ENCODE peak calls at places on chromosomes 7 and 10, in eight cellular contexts. One of them, this sample, is unnamed.
A peak's percentile ranks its signal among the peaks of the same experiment; 100 is the strongest.

GRCh38 chr10:102382871-102383270 is 12.6 kb upstream of the NFKB2 start:
- DNase-seq in HS-27A: no peak
- DNase-seq in GM20000: no peak
- DNase-seq in stimulated activated CD4-positive, alpha-beta T cell treated with anti-CD3 and anti-CD28 coated beads, Interleukin-2, amount 100 ng/mL, for 4 hours: no peak
- DNase-seq in AG08395: no peak
- DNase-seq in T-helper 2 cell treated with Interferon-gamma antibody and Interleukin-4, amounts not matched to agents 5 μg/mL and 100 μg/mL, for 36 hours: no peak
- DNase-seq in naive B cell: no peak
- DNase-seq in uterus: no peak
- DNase-seq in this sample: no peak

GRCh38 chr7:140334341-140335057 is 63.8 kb downstream of the SLC37A3 start:
- DNase-seq in HS-27A: no peak
- DNase-seq in GM20000: no peak
- DNase-seq in stimulated activated CD4-positive, alpha-beta T cell treated with anti-CD3 and anti-CD28 coated beads, Interleukin-2, amount 100 ng/mL, for 4 hours: no peak
- DNase-seq in AG08395: no peak
- DNase-seq in T-helper 2 cell treated with Interferon-gamma antibody and Interleukin-4, amounts not matched to agents 5 μg/mL and 100 μg/mL, for 36 hours: no peak
- DNase-seq in naive B cell: no peak
- DNase-seq in uterus: no peak
- DNase-seq in this sample: no peak

GRCh38 chr10:30819306-30820190 is 190.0 kb upstream of the LYZL2 start:
- DNase-seq in HS-27A: no peak
- DNase-seq in GM20000: no peak
- DNase-seq in stimulated activated CD4-positive, alpha-beta T cell treated with anti-CD3 and anti-CD28 coated beads, Interleukin-2, amount 100 ng/mL, for 4 hours: no peak
- DNase-seq in AG08395: no peak
- DNase-seq in T-helper 2 cell treated with Interferon-gamma antibody and Interleukin-4, amounts not matched to agents 5 μg/mL and 100 μg/mL, for 36 hours: no peak
- DNase-seq in naive B cell: no peak
- DNase-seq in uterus: no peak
- DNase-seq in this sample: no peak

GRCh38 chr10:122062831-122063674 is 74.1 kb downstream of the TACC2 start:
- DNase-seq in HS-27A: peak; percentile 15
- DNase-seq in GM20000: no peak
- DNase-seq in stimulated activated CD4-positive, alpha-beta T cell treated with anti-CD3 and anti-CD28 coated beads, Interleukin-2, amount 100 ng/mL, for 4 hours: no peak
- DNase-seq in AG08395: peak; percentile 88
- DNase-seq in T-helper 2 cell treated with Interferon-gamma antibody and Interleukin-4, amounts not matched to agents 5 μg/mL and 100 μg/mL, for 36 hours: no peak
- DNase-seq in naive B cell: no peak
- DNase-seq in uterus: peak; percentile 84
- DNase-seq in this sample: no peak

GRCh38 chr7:157691521-157692155 is 354.8 kb downstream of the DNAJB6 start:
- DNase-seq in HS-27A: no peak
- DNase-seq in GM20000: no peak
- DNase-seq in stimulated activated CD4-positive, alpha-beta T cell treated with anti-CD3 and anti-CD28 coated beads, Interleukin-2, amount 100 ng/mL, for 4 hours: no peak
- DNase-seq in AG08395: no peak
- DNase-seq in T-helper 2 cell treated with Interferon-gamma antibody and Interleukin-4, amounts not matched to agents 5 μg/mL and 100 μg/mL, for 36 hours: no peak
- DNase-seq in naive B cell: no peak
- DNase-seq in uterus: no peak
- DNase-seq in this sample: no peak

GRCh38 chr7:17986826-17987225 is 40.8 kb downstream of the PRPS1L1 start:
- DNase-seq in HS-27A: peak; percentile 64
- DNase-seq in GM20000: no peak
- DNase-seq in stimulated activated CD4-positive, alpha-beta T cell treated with anti-CD3 and anti-CD28 coated beads, Interleukin-2, amount 100 ng/mL, for 4 hours: no peak
- DNase-seq in AG08395: peak; percentile 62
- DNase-seq in T-helper 2 cell treated with Interferon-gamma antibody and Interleukin-4, amounts not matched to agents 5 μg/mL and 100 μg/mL, for 36 hours: no peak
- DNase-seq in naive B cell: no peak
- DNase-seq in uterus: no peak
- DNase-seq in this sample: no peak

GRCh38 chr7:134890246-134891240 is 95.8 kb upstream of the AGBL3 start:
- DNase-seq in HS-27A: no peak
- DNase-seq in GM20000: no peak
- DNase-seq in stimulated activated CD4-positive, alpha-beta T cell treated with anti-CD3 and anti-CD28 coated beads, Interleukin-2, amount 100 ng/mL, for 4 hours: no peak
- DNase-seq in AG08395: peak; percentile 31
- DNase-seq in T-helper 2 cell treated with Interferon-gamma antibody and Interleukin-4, amounts not matched to agents 5 μg/mL and 100 μg/mL, for 36 hours: no peak
- DNase-seq in naive B cell: no peak
- DNase-seq in uterus: peak; percentile 51
- DNase-seq in this sample: no peak

GRCh38 chr10:66714741-66715140 is 211.1 kb upstream of the LRRTM3 start:
- DNase-seq in HS-27A: no peak
- DNase-seq in GM20000: no peak
- DNase-seq in stimulated activated CD4-positive, alpha-beta T cell treated with anti-CD3 and anti-CD28 coated beads, Interleukin-2, amount 100 ng/mL, for 4 hours: no peak
- DNase-seq in AG08395: no peak
- DNase-seq in T-helper 2 cell treated with Interferon-gamma antibody and Interleukin-4, amounts not matched to agents 5 μg/mL and 100 μg/mL, for 36 hours: no peak
- DNase-seq in naive B cell: no peak
- DNase-seq in uterus: no peak
- DNase-seq in this sample: no peak

GRCh38 chr10:12455318-12455717 is 106.0 kb downstream of the CAMK1D start:
- DNase-seq in HS-27A: no peak
- DNase-seq in GM20000: no peak
- DNase-seq in stimulated activated CD4-positive, alpha-beta T cell treated with anti-CD3 and anti-CD28 coated beads, Interleukin-2, amount 100 ng/mL, for 4 hours: no peak
- DNase-seq in AG08395: no peak
- DNase-seq in T-helper 2 cell treated with Interferon-gamma antibody and Interleukin-4, amounts not matched to agents 5 μg/mL and 100 μg/mL, for 36 hours: no peak
- DNase-seq in naive B cell: no peak
- DNase-seq in uterus: no peak
- DNase-seq in this sample: no peak

GRCh38 chr10:96610817-96611216 is 24.0 kb upstream of the TM9SF3 start:
- DNase-seq in HS-27A: no peak
- DNase-seq in GM20000: no peak
- DNase-seq in stimulated activated CD4-positive, alpha-beta T cell treated with anti-CD3 and anti-CD28 coated beads, Interleukin-2, amount 100 ng/mL, for 4 hours: no peak
- DNase-seq in AG08395: no peak
- DNase-seq in T-helper 2 cell treated with Interferon-gamma antibody and Interleukin-4, amounts not matched to agents 5 μg/mL and 100 μg/mL, for 36 hours: no peak
- DNase-seq in naive B cell: no peak
- DNase-seq in uterus: no peak
- DNase-seq in this sample: peak; percentile 28

GRCh38 chr10:43234471-43235041 is 32.3 kb downstream of the RASGEF1A start:
- DNase-seq in HS-27A: no peak
- DNase-seq in GM20000: no peak
- DNase-seq in stimulated activated CD4-positive, alpha-beta T cell treated with anti-CD3 and anti-CD28 coated beads, Interleukin-2, amount 100 ng/mL, for 4 hours: no peak
- DNase-seq in AG08395: no peak
- DNase-seq in T-helper 2 cell treated with Interferon-gamma antibody and Interleukin-4, amounts not matched to agents 5 μg/mL and 100 μg/mL, for 36 hours: no peak
- DNase-seq in naive B cell: no peak
- DNase-seq in uterus: peak; percentile 9
- DNase-seq in this sample: no peak

GRCh38 chr10:83983578-83984255 is 155.6 kb upstream of the GHITM start:
- DNase-seq in HS-27A: no peak
- DNase-seq in GM20000: no peak
- DNase-seq in stimulated activated CD4-positive, alpha-beta T cell treated with anti-CD3 and anti-CD28 coated beads, Interleukin-2, amount 100 ng/mL, for 4 hours: no peak
- DNase-seq in AG08395: no peak
- DNase-seq in T-helper 2 cell treated with Interferon-gamma antibody and Interleukin-4, amounts not matched to agents 5 μg/mL and 100 μg/mL, for 36 hours: no peak
- DNase-seq in naive B cell: no peak
- DNase-seq in uterus: no peak
- DNase-seq in this sample: no peak

GRCh38 chr10:6221971-6222751 is 19.4 kb downstream of the PFKFB3 start:
- DNase-seq in HS-27A: no peak
- DNase-seq in GM20000: no peak
- DNase-seq in stimulated activated CD4-positive, alpha-beta T cell treated with anti-CD3 and anti-CD28 coated beads, Interleukin-2, amount 100 ng/mL, for 4 hours: no peak
- DNase-seq in AG08395: peak; percentile 60
- DNase-seq in T-helper 2 cell treated with Interferon-gamma antibody and Interleukin-4, amounts not matched to agents 5 μg/mL and 100 μg/mL, for 36 hours: no peak
- DNase-seq in naive B cell: no peak
- DNase-seq in uterus: no peak
- DNase-seq in this sample: no peak

This sample was measured in Jurkat, Clone E6-1.